ENCODE peak calls at places on chromosomes 13 and 19, in four cellular contexts. Z is lower leg skin, X is tibial nerve, U is esophagus squamous epithelium. E is an unnamed sample.

GRCh38 chr19:11256189-11256588 is 6.1 kb downstream of the DOCK6 start:
- DNase-seq in Z (no peak), X (no peak), U (no peak), E (no peak)

GRCh38 chr13:36436811-36437210 is 4.5 kb downstream of the CCNA1 start:
- DNase-seq in Z (no peak), X (no peak), U (no peak), E (no peak)

GRCh38 chr13:33349996-33350826 is 64.7 kb upstream of the STARD13 start:
- DNase-seq in Z (peak), X (peak), U (no peak), E (peak)

GRCh38 chr13:19794552-19795143 is 11.9 kb upstream of the PSPC1 start:
- DNase-seq in Z (no peak), X (no peak), U (no peak), E (no peak)

GRCh38 chr19:42113641-42114348 is 18.5 kb downstream of the POU2F2 start:
- DNase-seq in Z (no peak), X (no peak), U (no peak), E (peak)

GRCh38 chr19:41297628-41298326 is 12.2 kb upstream of the CCDC97 start:
- DNase-seq in Z (no peak), X (no peak), U (no peak), E (no peak)

GRCh38 chr13:71704650-71705049 is 162.4 kb downstream of the DACH1 start:
- DNase-seq in Z (no peak), X (no peak), U (no peak), E (no peak)

GRCh38 chr19:4896372-4896771 is 6.3 kb downstream of the ARRDC5 start:
- DNase-seq in Z (no peak), X (no peak), U (no peak), E (peak)

GRCh38 chr19:30222993-30223865 is 149.0 kb upstream of the ZNF536 start:
- DNase-seq in Z (no peak), X (no peak), U (no peak), E (no peak)

GRCh38 chr13:78595819-78596700 is 7.3 kb downstream of the POU4F1 start:
- DNase-seq in Z (no peak), X (no peak), U (no peak), E (no peak)

GRCh38 chr13:107301724-107302374 is 733.9 kb upstream of the ARGLU1 start:
- DNase-seq in Z (no peak), X (no peak), U (no peak), E (no peak)

GRCh38 chr19:38317104-38317612 is 1.4 kb upstream of the YIF1B start:
- DNase-seq in Z (no peak), X (no peak), U (no peak), E (no peak)

GRCh38 chr13:87089391-87089790 is 581.8 kb upstream of the SLITRK5 start:
- DNase-seq in Z (no peak), X (no peak), U (no peak), E (peak)

GRCh38 chr13:24228852-24229458 is 68.4 kb downstream of the SPATA13 start:
- DNase-seq in Z (no peak), X (no peak), U (no peak), E (peak)

GRCh38 chr13:106517151-106517847 is 18.2 kb downstream of the EFNB2 start:
- DNase-seq in Z (no peak), X (no peak), U (no peak), E (no peak)

GRCh38 chr19:39996811-39997594 is at the start of gene ZNF546:
- DNase-seq in Z (peak), X (peak), U (peak), E (peak)

GRCh38 chr19:1848399-1849131 is at the start of gene REXO1:
- DNase-seq in Z (peak), X (peak), U (peak), E (peak)

GRCh38 chr19:1847684-1848398 is 442 bp downstream of the REXO1 start:
- DNase-seq in Z (no peak), X (no peak), U (no peak), E (no peak)

GRCh38 chr19:1846517-1847205 is 1.6 kb downstream of the REXO1 start:
- DNase-seq in Z (no peak), X (no peak), U (no peak), E (no peak)

GRCh38 chr19:1845642-1846041 is 2.6 kb downstream of the REXO1 start:
- DNase-seq in Z (no peak), X (no peak), U (no peak), E (no peak)

GRCh38 chr19:1847348-1847683 is 967 bp downstream of the REXO1 start:
- DNase-seq in Z (no peak), X (no peak), U (no peak), E (no peak)
- TF ChIP-seq POLR2A in Z (no peak), X (no peak), U (no peak), E (no peak)

GRCh38 chr13:91845612-91846011 is 447.2 kb downstream of the GPC5 start:
- DNase-seq in Z (no peak), X (no peak), U (no peak), E (no peak)
- TF ChIP-seq POLR2A in Z (no peak), X (no peak), U (no peak), E (no peak)

GRCh38 chr19:46600393-46601317 is 475 bp upstream of the CALM3 start:
- DNase-seq in Z (peak), X (peak), U (peak), E (peak)

GRCh38 chr19:46603195-46603637 is 2.1 kb downstream of the CALM3 start:
- DNase-seq in Z (no peak), X (no peak), U (no peak), E (no peak)

GRCh38 chr19:46602392-46603194 is 1.5 kb downstream of the CALM3 start:
- DNase-seq in Z (no peak), X (no peak), U (no peak), E (no peak)

GRCh38 chr19:46599716-46600392 is 1.3 kb upstream of the CALM3 start:
- DNase-seq in Z (no peak), X (no peak), U (no peak), E (no peak)

DNA sequence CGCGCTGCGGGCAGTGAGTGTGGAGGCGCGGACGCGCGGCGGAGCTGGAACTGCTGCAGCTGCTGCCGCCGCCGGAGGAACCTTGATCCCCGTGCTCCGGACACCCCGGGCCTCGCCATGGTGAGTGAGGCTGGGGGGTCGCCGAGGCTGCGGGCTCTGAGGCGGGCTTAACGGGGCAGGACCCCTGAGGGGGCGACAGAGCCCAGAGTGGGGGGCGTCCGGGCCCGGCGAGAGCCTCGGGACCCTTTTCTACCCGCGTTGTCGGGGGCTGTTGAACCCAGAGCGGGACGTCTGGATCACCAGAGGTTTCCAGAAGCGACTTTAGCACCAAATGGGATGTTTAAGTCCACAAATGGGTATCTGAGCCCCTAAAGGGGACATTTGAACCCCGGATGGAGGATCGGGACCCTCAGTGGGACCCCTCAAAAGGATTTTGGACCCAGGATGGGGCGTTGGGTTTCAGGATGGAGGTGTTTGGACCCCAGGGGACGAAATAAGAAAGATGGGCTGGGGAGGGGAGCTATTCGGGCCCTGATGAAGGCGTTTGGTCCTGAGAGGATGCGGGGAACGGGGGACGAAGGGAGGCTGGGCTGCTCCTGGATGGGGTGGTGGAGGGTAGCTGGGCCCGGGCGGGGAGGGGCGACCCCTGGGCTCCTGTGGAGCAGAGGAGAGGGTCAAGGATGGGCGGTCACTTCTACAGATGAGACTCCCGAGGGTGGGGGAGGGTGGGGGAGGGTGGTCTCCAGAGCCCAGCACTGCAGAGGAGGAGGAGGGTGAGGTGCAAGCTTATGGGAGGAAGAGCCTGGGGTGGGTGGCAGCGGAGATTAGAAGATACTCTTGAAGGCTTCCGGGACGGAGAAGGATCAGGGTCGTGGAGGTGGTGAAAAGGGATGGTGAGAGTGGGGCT is at the start of gene CALM3:
- DNase-seq in Z (no peak), X (no peak), U (no peak), E (no peak)
- TF ChIP-seq POLR2A in Z (no peak), X (peak), U (no peak), E (peak)

GRCh38 chr19:55640577-55641375 is at the start of gene ZNF580:
- DNase-seq in Z (no peak), X (no peak), U (no peak), E (peak)
- TF ChIP-seq POLR2A in Z (no peak), X (peak), U (no peak), E (peak)